ENCODE peak calls at places on chromosome 22, in seven cellular contexts. One of them, this sample, is unnamed.

GRCh38 chr22:36201630-36202312 is at the start of gene APOL4:
- DNase-seq in stimulated activated CD8-positive, alpha-beta memory T cell treated with anti-CD3 and anti-CD28 coated beads, Interleukin-12 subunit alpha, Interleukin-12 subunit beta, amount 100 ng/mL, for 1 hour: no peak
- DNase-seq in skeletal muscle cell: no peak
- DNase-seq in K562: peak; percentile 93
- DNase-seq in M059J: no peak
- DNase-seq in AG04449: no peak
- DNase-seq in AG04450: no peak
- DNase-seq in this sample: no peak

GRCh38 chr22:31282748-31283468 is 9.4 kb downstream of the PIK3IP1 start:
- DNase-seq in AG04449: no peak
- DNase-seq in K562: no peak
- DNase-seq in M059J: no peak
- DNase-seq in skeletal muscle cell: no peak
- DNase-seq in AG04450: no peak
- DNase-seq in stimulated activated CD8-positive, alpha-beta memory T cell treated with anti-CD3 and anti-CD28 coated beads, Interleukin-12 subunit alpha, Interleukin-12 subunit beta, amount 100 ng/mL, for 1 hour: no peak
- DNase-seq in this sample: no peak

GRCh38 chr22:36461665-36462474 is 19.6 kb downstream of the TXN2 start:
- DNase-seq in M059J: peak; percentile 97
- DNase-seq in AG04449: peak; percentile 94
- DNase-seq in K562: no peak
- DNase-seq in skeletal muscle cell: peak; percentile 39
- DNase-seq in stimulated activated CD8-positive, alpha-beta memory T cell treated with anti-CD3 and anti-CD28 coated beads, Interleukin-12 subunit alpha, Interleukin-12 subunit beta, amount 100 ng/mL, for 1 hour: no peak
- DNase-seq in AG04450: peak; percentile 93
- DNase-seq in this sample: no peak

GRCh38 chr22:44540756-44541670 is 43.0 kb upstream of the RTL6 start:
- DNase-seq in M059J: no peak
- DNase-seq in AG04449: no peak
- DNase-seq in skeletal muscle cell: no peak
- DNase-seq in K562: no peak
- DNase-seq in AG04450: no peak
- DNase-seq in stimulated activated CD8-positive, alpha-beta memory T cell treated with anti-CD3 and anti-CD28 coated beads, Interleukin-12 subunit alpha, Interleukin-12 subunit beta, amount 100 ng/mL, for 1 hour: no peak
- DNase-seq in this sample: no peak

GRCh38 chr22:22925146-22925794 is 37.7 kb downstream of the IGLL5 start:
- DNase-seq in M059J: no peak
- DNase-seq in skeletal muscle cell: no peak
- DNase-seq in AG04449: no peak
- DNase-seq in K562: no peak
- DNase-seq in AG04450: no peak
- DNase-seq in stimulated activated CD8-positive, alpha-beta memory T cell treated with anti-CD3 and anti-CD28 coated beads, Interleukin-12 subunit alpha, Interleukin-12 subunit beta, amount 100 ng/mL, for 1 hour: no peak
- DNase-seq in this sample: no peak

GRCh38 chr22:26709617-26710390 is 52.4 kb downstream of the MIAT start:
- DNase-seq in AG04450: peak; percentile 30
- DNase-seq in stimulated activated CD8-positive, alpha-beta memory T cell treated with anti-CD3 and anti-CD28 coated beads, Interleukin-12 subunit alpha, Interleukin-12 subunit beta, amount 100 ng/mL, for 1 hour: no peak
- DNase-seq in skeletal muscle cell: no peak
- DNase-seq in AG04449: peak; percentile 17
- DNase-seq in M059J: peak; percentile 87
- DNase-seq in K562: no peak
- DNase-seq in this sample: no peak

GRCh38 chr22:45272498-45272897 is 12.3 kb upstream of the UPK3A start:
- DNase-seq in AG04449: no peak
- DNase-seq in K562: no peak
- DNase-seq in skeletal muscle cell: no peak
- DNase-seq in stimulated activated CD8-positive, alpha-beta memory T cell treated with anti-CD3 and anti-CD28 coated beads, Interleukin-12 subunit alpha, Interleukin-12 subunit beta, amount 100 ng/mL, for 1 hour: no peak
- DNase-seq in M059J: no peak
- DNase-seq in AG04450: no peak
- DNase-seq in this sample: no peak

GRCh38 chr22:39361495-39361894 is 11.7 kb downstream of the SYNGR1 start:
- DNase-seq in AG04450: no peak
- DNase-seq in skeletal muscle cell: no peak
- DNase-seq in AG04449: no peak
- DNase-seq in K562: no peak
- DNase-seq in M059J: no peak
- DNase-seq in stimulated activated CD8-positive, alpha-beta memory T cell treated with anti-CD3 and anti-CD28 coated beads, Interleukin-12 subunit alpha, Interleukin-12 subunit beta, amount 100 ng/mL, for 1 hour: no peak
- DNase-seq in this sample: no peak

GRCh38 chr22:20249797-20250354 is 18.2 kb downstream of the RTN4R start:
- DNase-seq in K562: no peak
- DNase-seq in AG04449: no peak
- DNase-seq in skeletal muscle cell: peak; percentile 39
- DNase-seq in stimulated activated CD8-positive, alpha-beta memory T cell treated with anti-CD3 and anti-CD28 coated beads, Interleukin-12 subunit alpha, Interleukin-12 subunit beta, amount 100 ng/mL, for 1 hour: no peak
- DNase-seq in M059J: peak; percentile 30
- DNase-seq in AG04450: no peak
- DNase-seq in this sample: no peak

GRCh38 chr22:32501797-32502290 is 27.2 kb downstream of the FBXO7 start:
- DNase-seq in K562: no peak
- DNase-seq in AG04450: no peak
- DNase-seq in M059J: peak; percentile 1
- DNase-seq in AG04449: no peak
- DNase-seq in skeletal muscle cell: no peak
- DNase-seq in stimulated activated CD8-positive, alpha-beta memory T cell treated with anti-CD3 and anti-CD28 coated beads, Interleukin-12 subunit alpha, Interleukin-12 subunit beta, amount 100 ng/mL, for 1 hour: no peak
- DNase-seq in this sample: no peak

GRCh38 chr22:38697055-38697980 is 3.4 kb downstream of the JOSD1 start:
- DNase-seq in AG04449: no peak
- DNase-seq in AG04450: no peak
- DNase-seq in K562: peak; percentile 73
- DNase-seq in M059J: peak; percentile 34
- DNase-seq in stimulated activated CD8-positive, alpha-beta memory T cell treated with anti-CD3 and anti-CD28 coated beads, Interleukin-12 subunit alpha, Interleukin-12 subunit beta, amount 100 ng/mL, for 1 hour: no peak
- DNase-seq in skeletal muscle cell: no peak
- DNase-seq in this sample: no peak

GRCh38 chr22:40451230-40451629 is 80.8 kb downstream of the SGSM3 start:
- DNase-seq in stimulated activated CD8-positive, alpha-beta memory T cell treated with anti-CD3 and anti-CD28 coated beads, Interleukin-12 subunit alpha, Interleukin-12 subunit beta, amount 100 ng/mL, for 1 hour: no peak
- DNase-seq in skeletal muscle cell: no peak
- DNase-seq in K562: no peak
- DNase-seq in M059J: no peak
- DNase-seq in AG04449: no peak
- DNase-seq in AG04450: no peak
- DNase-seq in this sample: no peak

GRCh38 chr22:39502109-39502788 is at the start of gene MIEF1:
- DNase-seq in skeletal muscle cell: peak; percentile 79
- DNase-seq in K562: peak; percentile 97
- DNase-seq in AG04450: peak; percentile 80
- DNase-seq in AG04449: peak; percentile 63
- DNase-seq in M059J: peak; percentile 92
- DNase-seq in stimulated activated CD8-positive, alpha-beta memory T cell treated with anti-CD3 and anti-CD28 coated beads, Interleukin-12 subunit alpha, Interleukin-12 subunit beta, amount 100 ng/mL, for 1 hour: peak; percentile 81
- DNase-seq in this sample: peak; percentile 87

GRCh38 chr22:39423976-39424375 is 24.4 kb downstream of the TAB1 start:
- DNase-seq in M059J: no peak
- DNase-seq in AG04449: no peak
- DNase-seq in skeletal muscle cell: no peak
- DNase-seq in AG04450: no peak
- DNase-seq in K562: no peak
- DNase-seq in stimulated activated CD8-positive, alpha-beta memory T cell treated with anti-CD3 and anti-CD28 coated beads, Interleukin-12 subunit alpha, Interleukin-12 subunit beta, amount 100 ng/mL, for 1 hour: no peak
- DNase-seq in this sample: no peak

GRCh38 chr22:42959472-42960145 is 55.3 kb downstream of the PACSIN2 start:
- DNase-seq in K562: peak; percentile 84
- DNase-seq in stimulated activated CD8-positive, alpha-beta memory T cell treated with anti-CD3 and anti-CD28 coated beads, Interleukin-12 subunit alpha, Interleukin-12 subunit beta, amount 100 ng/mL, for 1 hour: no peak
- DNase-seq in skeletal muscle cell: peak; percentile 76
- DNase-seq in M059J: peak; percentile 44
- DNase-seq in AG04450: peak; percentile 48
- DNase-seq in AG04449: no peak
- DNase-seq in this sample: no peak

GRCh38 chr22:49296561-49296960 is 531.1 kb downstream of the BRD1 start:
- DNase-seq in M059J: no peak
- DNase-seq in K562: no peak
- DNase-seq in AG04450: no peak
- DNase-seq in stimulated activated CD8-positive, alpha-beta memory T cell treated with anti-CD3 and anti-CD28 coated beads, Interleukin-12 subunit alpha, Interleukin-12 subunit beta, amount 100 ng/mL, for 1 hour: no peak
- DNase-seq in skeletal muscle cell: no peak
- DNase-seq in AG04449: no peak
- DNase-seq in this sample: no peak

GRCh38 chr22:19619144-19620009 is 94.9 kb upstream of the SEPTIN5 start:
- DNase-seq in skeletal muscle cell: no peak
- DNase-seq in K562: no peak
- DNase-seq in AG04450: no peak
- DNase-seq in AG04449: no peak
- DNase-seq in stimulated activated CD8-positive, alpha-beta memory T cell treated with anti-CD3 and anti-CD28 coated beads, Interleukin-12 subunit alpha, Interleukin-12 subunit beta, amount 100 ng/mL, for 1 hour: no peak
- DNase-seq in M059J: no peak
- DNase-seq in this sample: no peak

GRCh38 chr22:39405346-39406085 is 5.9 kb downstream of the TAB1 start:
- DNase-seq in M059J: no peak
- DNase-seq in AG04450: no peak
- DNase-seq in AG04449: no peak
- DNase-seq in stimulated activated CD8-positive, alpha-beta memory T cell treated with anti-CD3 and anti-CD28 coated beads, Interleukin-12 subunit alpha, Interleukin-12 subunit beta, amount 100 ng/mL, for 1 hour: no peak
- DNase-seq in skeletal muscle cell: peak; percentile 41
- DNase-seq in K562: no peak
- DNase-seq in this sample: no peak

GRCh38 chr22:24503137-24503850 is 8.2 kb downstream of the UPB1 start:
- DNase-seq in AG04449: no peak
- DNase-seq in M059J: peak; percentile 74
- DNase-seq in AG04450: no peak
- DNase-seq in K562: peak; percentile 63
- DNase-seq in skeletal muscle cell: no peak
- DNase-seq in stimulated activated CD8-positive, alpha-beta memory T cell treated with anti-CD3 and anti-CD28 coated beads, Interleukin-12 subunit alpha, Interleukin-12 subunit beta, amount 100 ng/mL, for 1 hour: peak; percentile 43
- DNase-seq in this sample: peak; percentile 43

GRCh38 chr22:35910013-35910860 is 118.4 kb downstream of the RBFOX2 start:
- DNase-seq in AG04449: no peak
- DNase-seq in K562: no peak
- DNase-seq in M059J: peak; percentile 28
- DNase-seq in skeletal muscle cell: no peak
- DNase-seq in AG04450: no peak
- DNase-seq in stimulated activated CD8-positive, alpha-beta memory T cell treated with anti-CD3 and anti-CD28 coated beads, Interleukin-12 subunit alpha, Interleukin-12 subunit beta, amount 100 ng/mL, for 1 hour: no peak
- DNase-seq in this sample: no peak

GRCh38 chr22:39688186-39688768 is 117.7 kb downstream of the CACNA1I start:
- DNase-seq in AG04450: no peak
- DNase-seq in M059J: no peak
- DNase-seq in skeletal muscle cell: no peak
- DNase-seq in stimulated activated CD8-positive, alpha-beta memory T cell treated with anti-CD3 and anti-CD28 coated beads, Interleukin-12 subunit alpha, Interleukin-12 subunit beta, amount 100 ng/mL, for 1 hour: no peak
- DNase-seq in AG04449: no peak
- DNase-seq in K562: no peak
- DNase-seq in this sample: no peak

GRCh38 chr22:19483481-19484244 is 3.9 kb downstream of the CDC45 start:
- DNase-seq in AG04450: no peak
- DNase-seq in stimulated activated CD8-positive, alpha-beta memory T cell treated with anti-CD3 and anti-CD28 coated beads, Interleukin-12 subunit alpha, Interleukin-12 subunit beta, amount 100 ng/mL, for 1 hour: no peak
- DNase-seq in AG04449: peak; percentile 67
- DNase-seq in M059J: no peak
- DNase-seq in skeletal muscle cell: peak; percentile 78
- DNase-seq in K562: no peak
- DNase-seq in this sample: no peak

GRCh38 chr22:26968873-26969272 is 311.5 kb downstream of the MIAT start:
- DNase-seq in AG04449: no peak
- DNase-seq in K562: no peak
- DNase-seq in stimulated activated CD8-positive, alpha-beta memory T cell treated with anti-CD3 and anti-CD28 coated beads, Interleukin-12 subunit alpha, Interleukin-12 subunit beta, amount 100 ng/mL, for 1 hour: no peak
- DNase-seq in M059J: peak; percentile 86
- DNase-seq in skeletal muscle cell: no peak
- DNase-seq in AG04450: no peak
- DNase-seq in this sample: no peak

GRCh38 chr22:21064917-21065864 is 19.4 kb downstream of the LRRC74B start:
- DNase-seq in M059J: no peak
- DNase-seq in K562: no peak
- DNase-seq in AG04450: no peak
- DNase-seq in skeletal muscle cell: no peak
- DNase-seq in stimulated activated CD8-positive, alpha-beta memory T cell treated with anti-CD3 and anti-CD28 coated beads, Interleukin-12 subunit alpha, Interleukin-12 subunit beta, amount 100 ng/mL, for 1 hour: no peak
- DNase-seq in AG04449: no peak
- DNase-seq in this sample: no peak

GRCh38 chr22:44703269-44703870 is 1.4 kb downstream of the PRR5 start:
- DNase-seq in AG04449: no peak
- DNase-seq in stimulated activated CD8-positive, alpha-beta memory T cell treated with anti-CD3 and anti-CD28 coated beads, Interleukin-12 subunit alpha, Interleukin-12 subunit beta, amount 100 ng/mL, for 1 hour: no peak
- DNase-seq in AG04450: no peak
- DNase-seq in skeletal muscle cell: no peak
- DNase-seq in M059J: no peak
- DNase-seq in K562: no peak
- DNase-seq in this sample: no peak

GRCh38 chr22:48896766-48897637 is 930.7 kb downstream of the BRD1 start:
- DNase-seq in M059J: peak; percentile 1
- DNase-seq in K562: no peak
- DNase-seq in stimulated activated CD8-positive, alpha-beta memory T cell treated with anti-CD3 and anti-CD28 coated beads, Interleukin-12 subunit alpha, Interleukin-12 subunit beta, amount 100 ng/mL, for 1 hour: no peak
- DNase-seq in skeletal muscle cell: no peak
- DNase-seq in AG04449: no peak
- DNase-seq in AG04450: no peak
- DNase-seq in this sample: no peak

GRCh38 chr22:50146440-50147228 is 23.9 kb upstream of the PANX2 start:
- DNase-seq in M059J: peak; percentile 27
- DNase-seq in stimulated activated CD8-positive, alpha-beta memory T cell treated with anti-CD3 and anti-CD28 coated beads, Interleukin-12 subunit alpha, Interleukin-12 subunit beta, amount 100 ng/mL, for 1 hour: no peak
- DNase-seq in K562: peak; percentile 72
- DNase-seq in skeletal muscle cell: peak; percentile 36
- DNase-seq in AG04449: peak; percentile 14
- DNase-seq in AG04450: peak; percentile 42
- DNase-seq in this sample: no peak

GRCh38 chr22:41535244-41535643 is 9.0 kb downstream of the POLR3H start:
- DNase-seq in stimulated activated CD8-positive, alpha-beta memory T cell treated with anti-CD3 and anti-CD28 coated beads, Interleukin-12 subunit alpha, Interleukin-12 subunit beta, amount 100 ng/mL, for 1 hour: no peak
- DNase-seq in M059J: peak; percentile 34
- DNase-seq in skeletal muscle cell: no peak
- DNase-seq in K562: peak; percentile 44
- DNase-seq in AG04449: no peak
- DNase-seq in AG04450: no peak
- DNase-seq in this sample: no peak

GRCh38 chr22:35376728-35377472 is 4.0 kb upstream of the HMOX1 start:
- DNase-seq in K562: peak; percentile 95
- DNase-seq in stimulated activated CD8-positive, alpha-beta memory T cell treated with anti-CD3 and anti-CD28 coated beads, Interleukin-12 subunit alpha, Interleukin-12 subunit beta, amount 100 ng/mL, for 1 hour: no peak
- DNase-seq in M059J: peak; percentile 94
- DNase-seq in skeletal muscle cell: peak; percentile 97
- DNase-seq in AG04449: peak; percentile 85
- DNase-seq in AG04450: peak; percentile 97
- DNase-seq in this sample: peak; percentile 39